ENCODE peak calls at places on chromosomes 1 and 21, in six cellular contexts. G is Panc1, X is AG04450, S is AG09319, C is MCF 10A, M is bronchial epithelial cell. Q is an unnamed sample.

GRCh38 chr1:201309420-201309819 is 26.1 kb downstream of the PKP1 start:
- DNase-seq in G (no peak), X (no peak), S (no peak), C (peak), M (peak), Q (no peak)

GRCh38 chr1:55347786-55348185 is 132.6 kb upstream of the USP24 start:
- DNase-seq in G (no peak), X (no peak), S (no peak), C (no peak), M (no peak), Q (no peak)

GRCh38 chr1:180623579-180624347 is 8.1 kb upstream of the XPR1 start:
- DNase-seq in G (no peak), X (no peak), S (no peak), C (peak), M (no peak), Q (no peak)

GRCh38 chr1:27111771-27112573 is 43.0 kb downstream of the SLC9A1 start:
- DNase-seq in G (peak), X (peak), S (peak), C (peak), M (peak), Q (peak)

GRCh38 chr1:207890136-207890738 is 20.7 kb downstream of the CD34 start:
- DNase-seq in G (no peak), X (no peak), S (peak), C (peak), M (peak), Q (peak)

GRCh38 chr1:15799004-15799867 is 8.2 kb downstream of the UQCRHL start:
- DNase-seq in G (peak), X (peak), S (peak), C (peak), M (peak), Q (peak)

GRCh38 chr1:62746086-62746808 is 37.7 kb upstream of the ATG4C start:
- DNase-seq in G (peak), X (no peak), S (no peak), C (peak), M (peak), Q (no peak)

GRCh38 chr1:30188999-30189398 is 534.4 kb downstream of the MATN1 start:
- DNase-seq in G (no peak), X (no peak), S (no peak), C (no peak), M (no peak), Q (no peak)

GRCh38 chr1:115069186-115069585 is 20.1 kb downstream of the TSPAN2 start:
- DNase-seq in G (no peak), X (no peak), S (no peak), C (peak), M (peak), Q (no peak)

GRCh38 chr1:77438239-77438913 is 156.6 kb downstream of the AK5 start:
- DNase-seq in G (no peak), X (peak), S (peak), C (peak), M (no peak), Q (peak)

GRCh38 chr1:1348420-1349255 is 580 bp downstream of the DVL1 start:
- DNase-seq in G (no peak), X (no peak), S (no peak), C (no peak), M (no peak), Q (no peak)

GRCh38 chr1:223860051-223860559 is 14.4 kb upstream of the TP53BP2 start:
- DNase-seq in G (no peak), X (no peak), S (no peak), C (no peak), M (peak), Q (no peak)

GRCh38 chr1:24294757-24295371 is 24.3 kb upstream of the GRHL3 start:
- DNase-seq in G (no peak), X (no peak), S (peak), C (peak), M (peak), Q (no peak)

GRCh38 chr1:54989968-54990810 is 8.5 kb upstream of the BSND start:
- DNase-seq in G (no peak), X (no peak), S (no peak), C (no peak), M (no peak), Q (no peak)

GRCh38 chr1:160911441-160911840 is 26.5 kb upstream of the ITLN1 start:
- DNase-seq in G (no peak), X (no peak), S (no peak), C (no peak), M (no peak), Q (peak)

GRCh38 chr1:19044471-19044870 is 88.0 kb upstream of the IFFO2 start:
- DNase-seq in G (no peak), X (no peak), S (no peak), C (no peak), M (no peak), Q (no peak)

GRCh38 chr21:35764077-35764476 is 296.2 kb downstream of the SETD4 start:
- DNase-seq in G (no peak), X (no peak), S (no peak), C (no peak), M (no peak), Q (no peak)

GRCh38 chr1:32828341-32828740 is 10.9 kb downstream of the S100PBP start:
- DNase-seq in G (no peak), X (no peak), S (no peak), C (no peak), M (no peak), Q (no peak)
- TF ChIP-seq CTCF in G (no peak), X (peak), S (peak), C (peak), M (no peak), Q (peak)

GRCh38 chr1:32104127-32104526 is 3.7 kb upstream of the KPNA6 start:
- DNase-seq in G (no peak), X (no peak), S (no peak), C (no peak), M (no peak), Q (no peak)
- TF ChIP-seq CTCF in G (no peak), X (no peak), S (no peak), C (no peak), M (no peak), Q (no peak)

GRCh38 chr21:32779983-32780382 is 8.4 kb upstream of the PAXBP1 start:
- DNase-seq in G (no peak), X (no peak), S (no peak), C (no peak), M (no peak), Q (no peak)

GRCh38 chr21:32776743-32777142 is 5.2 kb upstream of the PAXBP1 start:
- DNase-seq in G (no peak), X (no peak), S (no peak), C (no peak), M (no peak), Q (no peak)

GRCh38 chr21:32777269-32777668 is 5.7 kb upstream of the PAXBP1 start:
- DNase-seq in G (no peak), X (no peak), S (no peak), C (no peak), M (no peak), Q (no peak)

GRCh38 chr21:32782698-32783097 is 11.1 kb upstream of the PAXBP1 start:
- DNase-seq in G (no peak), X (no peak), S (no peak), C (no peak), M (no peak), Q (no peak)
- TF ChIP-seq CTCF in G (peak), X (no peak), S (peak), C (no peak), M (no peak), Q (no peak)

GRCh38 chr1:10032287-10032589 is 520 bp upstream of the UBE4B start:
- DNase-seq in G (no peak), X (no peak), S (no peak), C (no peak), M (no peak), Q (no peak)

GRCh38 chr1:10032590-10033358 is at the start of gene UBE4B:
- DNase-seq in G (peak), X (peak), S (peak), C (peak), M (peak), Q (peak)

GRCh38 chr1:10031461-10031860 is 1.3 kb upstream of the UBE4B start:
- DNase-seq in G (no peak), X (no peak), S (no peak), C (no peak), M (peak), Q (peak)

DNA sequence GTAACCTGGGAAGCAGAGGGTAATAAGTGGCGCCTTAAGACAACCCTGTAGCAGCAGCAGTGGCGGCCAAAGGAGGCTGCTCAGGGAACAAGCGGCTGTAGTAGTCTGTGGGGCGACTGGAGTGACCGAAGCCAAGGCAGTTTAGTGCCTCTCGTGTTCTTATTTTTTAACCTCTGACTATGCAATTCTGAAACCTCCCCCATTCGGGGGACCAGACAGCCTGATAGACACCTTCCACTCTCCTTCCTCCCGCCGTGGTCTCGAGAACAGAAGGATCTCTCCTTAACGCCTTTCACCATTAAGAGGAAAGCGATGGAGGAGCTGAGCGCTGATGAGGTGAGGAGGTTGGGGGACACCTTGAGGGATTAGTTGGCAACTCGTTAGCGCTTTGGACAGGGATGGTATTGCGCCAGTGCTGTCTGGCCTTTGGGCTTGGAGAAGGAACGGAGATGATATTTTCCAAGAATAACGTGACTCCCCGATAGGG is 644 bp downstream of the UBE4B start:
- DNase-seq in G (no peak), X (no peak), S (no peak), C (peak), M (peak), Q (no peak)
- TF ChIP-seq CTCF in G (no peak), X (no peak), S (no peak), C (no peak), M (no peak), Q (no peak)

GRCh38 chr1:20726932-20727745 is 5.4 kb downstream of the SH2D5 start:
- DNase-seq in G (no peak), X (no peak), S (no peak), C (no peak), M (no peak), Q (no peak)

GRCh38 chr1:20726107-20726911 is 6.2 kb downstream of the SH2D5 start:
- DNase-seq in G (no peak), X (no peak), S (no peak), C (no peak), M (no peak), Q (no peak)

GRCh38 chr1:20728371-20729154 is 3.9 kb downstream of the SH2D5 start:
- DNase-seq in G (no peak), X (no peak), S (no peak), C (no peak), M (no peak), Q (no peak)

GRCh38 chr1:20729155-20729931 is 3.2 kb downstream of the SH2D5 start:
- DNase-seq in G (no peak), X (no peak), S (no peak), C (no peak), M (no peak), Q (no peak)

DNA sequence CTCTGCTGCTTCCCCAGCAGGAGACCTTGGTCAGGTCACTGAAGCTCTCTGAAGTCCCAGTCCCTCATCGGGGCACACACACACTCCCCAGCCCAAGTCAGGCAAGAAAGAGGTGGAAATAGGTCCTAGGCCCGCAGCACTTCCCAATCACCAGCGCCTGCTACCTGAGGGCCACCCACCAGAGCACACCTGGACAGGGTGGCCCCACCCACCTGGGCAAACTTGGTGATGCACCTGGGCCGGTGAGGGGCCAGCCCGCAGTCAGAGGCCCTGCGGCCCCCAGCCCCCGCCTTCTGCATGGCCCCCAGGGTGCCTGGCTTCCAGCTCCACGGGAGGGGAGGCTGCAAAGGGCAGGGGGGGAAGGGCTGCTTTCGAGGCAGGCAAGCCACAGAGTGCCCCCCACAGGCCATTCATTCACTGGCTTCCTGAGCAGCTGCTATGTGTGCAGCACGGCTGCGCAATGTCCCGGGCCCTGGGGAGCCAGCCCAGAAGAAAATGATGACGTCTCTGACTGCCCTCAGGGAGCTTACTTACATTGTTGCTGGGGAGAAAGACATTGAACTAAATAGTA is 4.7 kb downstream of the SH2D5 start:
- DNase-seq in G (no peak), X (no peak), S (no peak), C (no peak), M (no peak), Q (no peak)
- TF ChIP-seq CTCF in G (no peak), X (no peak), S (no peak), C (no peak), M (no peak), Q (no peak)

DNA sequence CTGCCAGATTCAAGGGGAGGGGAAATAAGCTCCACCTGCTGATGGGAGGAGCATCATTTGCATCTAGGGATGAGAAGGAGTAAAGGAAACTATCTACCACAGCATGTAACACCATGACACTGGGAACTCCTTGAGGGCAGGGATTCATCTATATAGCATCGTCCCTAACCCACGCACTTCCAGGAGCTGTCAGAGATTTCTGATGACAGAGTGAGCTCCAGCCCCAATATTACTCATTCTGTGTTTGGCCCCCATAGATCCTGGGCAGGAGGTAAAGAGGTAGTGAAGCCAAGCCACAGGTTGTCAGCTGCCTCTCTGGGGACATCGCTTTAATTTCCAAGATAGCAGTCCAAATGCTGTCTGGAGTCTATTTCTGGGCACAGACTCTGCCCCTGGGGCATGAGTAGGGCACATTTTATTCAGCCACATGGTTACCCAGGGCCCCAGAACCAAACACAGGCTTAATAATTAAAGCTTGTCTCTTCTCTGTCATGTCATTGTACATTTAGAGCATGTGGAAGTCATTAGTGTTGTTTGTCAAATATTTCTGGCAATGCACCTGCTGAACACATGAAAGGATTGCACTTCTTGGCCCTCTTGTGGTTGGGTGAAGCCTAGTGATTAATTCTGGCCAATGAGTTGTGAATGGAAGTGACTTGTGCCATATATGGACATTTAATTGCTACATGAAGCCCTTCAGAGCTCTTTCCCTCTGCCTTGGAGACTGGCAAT is 105.9 kb upstream of the POU3F1 start:
- DNase-seq in G (no peak), X (no peak), S (no peak), C (peak), M (peak), Q (peak)
- TF ChIP-seq CTCF in G (peak), X (peak), S (no peak), C (peak), M (peak), Q (no peak)

DNA sequence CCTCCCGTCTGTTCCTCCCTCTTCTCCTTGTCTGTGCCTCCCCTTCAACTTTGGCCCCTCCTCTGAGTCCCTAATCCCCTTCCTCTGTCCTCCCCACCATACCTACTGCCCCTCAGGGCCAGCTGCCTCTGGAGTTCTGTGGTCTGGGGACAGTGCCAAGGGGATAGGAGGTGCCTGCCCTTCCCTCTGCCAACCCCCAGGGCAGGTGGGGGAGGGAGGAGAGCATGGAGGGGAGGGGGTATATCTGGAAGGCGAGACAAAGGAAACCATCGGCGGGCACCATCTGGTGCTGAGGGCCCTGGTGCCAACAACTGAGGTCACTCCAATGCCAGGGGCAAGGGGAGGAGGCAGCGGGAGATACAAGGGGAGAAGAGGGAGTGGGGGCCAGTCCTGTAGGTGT is 9.6 kb downstream of the RAB25 start:
- DNase-seq in G (no peak), X (no peak), S (no peak), C (no peak), M (no peak), Q (no peak)
- TF ChIP-seq CTCF in G (no peak), X (no peak), S (no peak), C (no peak), M (no peak), Q (no peak)

GRCh38 chr1:94819584-94819944 is 593 bp upstream of the SLC44A3 start:
- DNase-seq in G (no peak), X (no peak), S (no peak), C (no peak), M (no peak), Q (no peak)

GRCh38 chr1:94817697-94818096 is 2.5 kb upstream of the SLC44A3 start:
- DNase-seq in G (no peak), X (no peak), S (no peak), C (no peak), M (no peak), Q (no peak)

GRCh38 chr1:94820918-94821317 is 761 bp downstream of the SLC44A3 start:
- DNase-seq in G (no peak), X (no peak), S (no peak), C (no peak), M (no peak), Q (no peak)

GRCh38 chr1:94821636-94822305 is 1.6 kb downstream of the SLC44A3 start:
- DNase-seq in G (no peak), X (no peak), S (no peak), C (no peak), M (no peak), Q (no peak)

GRCh38 chr1:94819945-94820746 is at the start of gene SLC44A3:
- DNase-seq in G (no peak), X (no peak), S (no peak), C (peak), M (no peak), Q (no peak)
- TF ChIP-seq CTCF in G (peak), X (peak), S (peak), C (peak), M (peak), Q (peak)

Q was measured in retinal pigment epithelial cell.